ENCODE peak calls at places on chromosome 5, in seven cellular contexts. C, I, N, Q, B, J and M are unnamed samples.

GRCh38 chr5:50967388-50968039 is 301.1 kb downstream of the PARP8 start:
- DNase-seq in I (no peak), J (no peak), N (no peak), Q (peak; percentile 35), B (no peak), C (peak; percentile 97), M (no peak)

GRCh38 chr5:172183881-172184280 is 4.1 kb downstream of the STK10 start:
- DNase-seq in C (no peak), I (no peak), B (no peak), J (no peak), N (no peak), Q (no peak), M (no peak)

GRCh38 chr5:39648539-39649200 is 223.9 kb upstream of the DAB2 start:
- DNase-seq in B (peak; percentile 34), N (no peak), I (peak; percentile 51), C (no peak), J (no peak), Q (peak; percentile 49), M (no peak)

GRCh38 chr5:173188280-173188679 is 43.9 kb downstream of the BNIP1 start:
- DNase-seq in N (no peak), Q (no peak), J (no peak), I (no peak), C (no peak), B (no peak), M (no peak)

GRCh38 chr5:147690595-147690994 is 91.9 kb downstream of the JAKMIP2 start:
- DNase-seq in C (peak; percentile 89), I (peak; percentile 10), N (no peak), J (no peak), B (peak; percentile 5), Q (peak; percentile 13), M (no peak)

GRCh38 chr5:159156839-159157238 is 52.5 kb downstream of the RNF145 start:
- DNase-seq in N (peak; percentile 32), I (peak; percentile 64), B (peak; percentile 71), J (no peak), C (peak; percentile 85), Q (peak; percentile 17), M (peak; percentile 64)

GRCh38 chr5:14532180-14532579 is 49.4 kb upstream of the OTULINL start:
- DNase-seq in J (no peak), B (no peak), N (no peak), I (no peak), C (no peak), Q (no peak), M (no peak)

GRCh38 chr5:170418736-170419135 is 29.6 kb upstream of the KCNMB1 start:
- DNase-seq in C (no peak), Q (no peak), B (no peak), J (no peak), I (no peak), N (no peak), M (no peak)

GRCh38 chr5:1210832-1211251 is 9.4 kb downstream of the SLC6A19 start:
- DNase-seq in C (no peak), J (no peak), Q (peak; percentile 4), I (no peak), B (no peak), N (no peak), M (no peak)

GRCh38 chr5:139110526-139111168 is 87.5 kb downstream of the SIL1 start:
- DNase-seq in Q (no peak), B (no peak), J (no peak), C (peak; percentile 46), N (no peak), I (no peak), M (no peak)

GRCh38 chr5:5699062-5699461 is 276.6 kb downstream of the ICE1 start:
- DNase-seq in Q (no peak), J (no peak), N (no peak), B (no peak), C (peak; percentile 56), I (no peak), M (no peak)

GRCh38 chr5:28734396-28734795 is 1696.0 kb upstream of the CDH9 start:
- DNase-seq in J (no peak), N (no peak), Q (no peak), B (peak; percentile 40), C (no peak), I (peak; percentile 29), M (no peak)

GRCh38 chr5:64789457-64789856 is 20.7 kb downstream of the CWC27 start:
- DNase-seq in Q (no peak), B (peak; percentile 85), N (no peak), I (peak; percentile 54), J (no peak), C (no peak), M (no peak)

GRCh38 chr5:141431286-141431685 is 979 bp downstream of the PCDHGA12 start:
- DNase-seq in C (no peak), Q (no peak), B (peak; percentile 52), N (no peak), I (peak; percentile 46), J (no peak), M (no peak)

GRCh38 chr5:68116868-68117411 is 98.6 kb upstream of the PIK3R1 start:
- DNase-seq in N (no peak), I (no peak), B (no peak), J (no peak), Q (peak; percentile 27), C (no peak), M (no peak)

GRCh38 chr5:64952961-64953360 is 184.2 kb downstream of the CWC27 start:
- DNase-seq in B (peak; percentile 54), I (no peak), J (no peak), C (no peak), Q (no peak), N (no peak), M (no peak)